ENCODE peak calls at places on chromosomes 7 and 10, in four cellular contexts. One of them, this sample, is unnamed.
A peak's percentile ranks its signal among the peaks of the same experiment; 100 is the strongest.

GRCh38 chr10:88185830-88186229 is 322.4 kb downstream of the PTEN start:
- DNase-seq in heart left ventricle: no peak
- DNase-seq in psoas muscle: no peak
- DNase-seq in KBM-7: no peak
- DNase-seq in this sample: no peak

GRCh38 chr7:110767550-110768137 is 323.3 kb upstream of the LRRN3 start:
- DNase-seq in heart left ventricle: no peak
- DNase-seq in psoas muscle: no peak
- DNase-seq in KBM-7: no peak
- DNase-seq in this sample: no peak

GRCh38 chr7:93119191-93119905 is 1.6 kb upstream of the SAMD9 start:
- DNase-seq in heart left ventricle: no peak
- DNase-seq in psoas muscle: no peak
- DNase-seq in KBM-7: no peak
- DNase-seq in this sample: no peak

GRCh38 chr10:84185526-84186175 is 8.7 kb upstream of the CDHR1 start:
- DNase-seq in heart left ventricle: no peak
- DNase-seq in psoas muscle: no peak
- DNase-seq in KBM-7: no peak
- DNase-seq in this sample: no peak

GRCh38 chr7:73833251-73833919 is 2.6 kb downstream of the CLDN4 start:
- DNase-seq in heart left ventricle: peak; percentile 48
- DNase-seq in psoas muscle: no peak
- DNase-seq in KBM-7: no peak
- DNase-seq in this sample: no peak

GRCh38 chr10:12081879-12082560 is 13.3 kb downstream of the DHTKD1 start:
- DNase-seq in heart left ventricle: no peak
- DNase-seq in psoas muscle: no peak
- DNase-seq in KBM-7: no peak
- DNase-seq in this sample: no peak

GRCh38 chr7:2041496-2042367 is 191.0 kb downstream of the MAD1L1 start:
- DNase-seq in heart left ventricle: peak; percentile 40
- DNase-seq in psoas muscle: peak; percentile 28
- DNase-seq in KBM-7: no peak
- DNase-seq in this sample: no peak

GRCh38 chr7:151143261-151144015 is 24.1 kb downstream of the GBX1 start:
- DNase-seq in heart left ventricle: peak; percentile 55
- DNase-seq in psoas muscle: peak; percentile 60
- DNase-seq in KBM-7: no peak
- DNase-seq in this sample: no peak

GRCh38 chr7:19404912-19405329 is 259.7 kb upstream of the FERD3L start:
- DNase-seq in heart left ventricle: no peak
- DNase-seq in psoas muscle: no peak
- DNase-seq in KBM-7: peak; percentile 28
- DNase-seq in this sample: no peak